ENCODE peak calls at places on chromosomes 2 and 18, in six cellular contexts. M, J, A, W, B and X are unnamed samples.
A peak's percentile ranks its signal among the peaks of the same experiment; 100 is the strongest.

GRCh38 chr2:78418041-78418440 is 607.5 kb upstream of the REG3G start:
- DNase-seq in M (no peak), J (no peak), A (no peak), W (no peak), B (no peak), X (no peak)

GRCh38 chr2:224104668-224105386 is 65.7 kb upstream of the SERPINE2 start:
- DNase-seq in M (no peak), J (no peak), A (no peak), W (no peak), B (no peak), X (no peak)

GRCh38 chr2:10305254-10305635 is 2.5 kb downstream of the HPCAL1 start:
- DNase-seq in M (no peak), J (peak; percentile 59), A (no peak), W (no peak), B (no peak), X (no peak)

GRCh38 chr2:34229998-34230397 is 630.9 kb upstream of the FAM98A start:
- DNase-seq in M (no peak), J (no peak), A (no peak), W (no peak), B (no peak), X (no peak)

GRCh38 chr18:50629148-50629631 is 69.3 kb downstream of the MAPK4 start:
- DNase-seq in M (no peak), J (no peak), A (no peak), W (no peak), B (no peak), X (no peak)

GRCh38 chr2:36731941-36732700 is 35.6 kb downstream of the VIT start:
- DNase-seq in M (no peak), J (no peak), A (no peak), W (no peak), B (peak; percentile 80), X (no peak)

GRCh38 chr18:44637210-44638051 is 43.3 kb upstream of the SETBP1 start:
- DNase-seq in M (no peak), J (no peak), A (no peak), W (no peak), B (no peak), X (no peak)

GRCh38 chr2:3705808-3706207 is 2.4 kb downstream of the DCDC2C start:
- DNase-seq in M (no peak), J (no peak), A (no peak), W (no peak), B (no peak), X (no peak)

GRCh38 chr2:65788556-65788955 is 356.2 kb upstream of the SPRED2 start:
- DNase-seq in M (no peak), J (no peak), A (no peak), W (no peak), B (no peak), X (no peak)

GRCh38 chr2:33343387-33343895 is 133.0 kb upstream of the RASGRP3 start:
- DNase-seq in M (no peak), J (no peak), A (no peak), W (no peak), B (no peak), X (no peak)

GRCh38 chr2:214107731-214108130 is 303.1 kb upstream of the VWC2L start:
- DNase-seq in M (no peak), J (no peak), A (no peak), W (no peak), B (no peak), X (no peak)

GRCh38 chr18:48828201-48828580 is 122.6 kb downstream of the SMAD7 start:
- DNase-seq in M (no peak), J (no peak), A (no peak), W (no peak), B (no peak), X (no peak)

GRCh38 chr2:234595829-234596228 is 98.9 kb upstream of the ARL4C start:
- DNase-seq in M (no peak), J (no peak), A (no peak), W (no peak), B (no peak), X (no peak)

GRCh38 chr2:240926516-240927389 is 20.6 kb downstream of the CROCC2 start:
- DNase-seq in M (peak; percentile 28), J (no peak), A (peak; percentile 50), W (peak; percentile 9), B (no peak), X (no peak)

GRCh38 chr18:43274526-43274925 is 2.8 kb downstream of the SYT4 start:
- DNase-seq in M (no peak), J (no peak), A (no peak), W (no peak), B (no peak), X (no peak)

DNA sequence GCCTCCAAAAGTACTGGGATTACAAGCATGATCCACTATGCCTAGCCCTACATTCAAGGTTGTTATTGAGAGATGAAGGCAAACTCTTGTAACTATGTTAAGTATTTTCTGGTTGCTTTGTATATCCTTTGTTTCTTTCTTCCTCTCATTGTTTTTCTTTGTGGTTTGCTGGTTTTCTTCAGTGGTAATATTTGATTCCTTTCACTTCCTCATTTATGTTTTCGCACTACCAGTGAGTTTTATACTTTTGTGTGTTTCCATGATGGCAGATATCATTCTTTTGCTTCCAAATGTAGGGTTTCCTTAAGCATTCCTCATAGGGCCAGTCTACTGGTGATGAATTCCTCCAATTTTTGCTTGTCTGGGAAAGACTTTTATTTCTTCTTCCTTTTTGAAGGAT is 90.2 kb downstream of the NCK2 start:
- DNase-seq in M (no peak), J (peak; percentile 58), A (no peak), W (no peak), B (no peak), X (no peak)
- H3K4me3 ChIP-seq in M (no peak overlapping the region), J (no peak overlapping the region), A (no peak overlapping the region), W (no peak overlapping the region), B (no peak overlapping the region), X (no peak overlapping the region)

DNA sequence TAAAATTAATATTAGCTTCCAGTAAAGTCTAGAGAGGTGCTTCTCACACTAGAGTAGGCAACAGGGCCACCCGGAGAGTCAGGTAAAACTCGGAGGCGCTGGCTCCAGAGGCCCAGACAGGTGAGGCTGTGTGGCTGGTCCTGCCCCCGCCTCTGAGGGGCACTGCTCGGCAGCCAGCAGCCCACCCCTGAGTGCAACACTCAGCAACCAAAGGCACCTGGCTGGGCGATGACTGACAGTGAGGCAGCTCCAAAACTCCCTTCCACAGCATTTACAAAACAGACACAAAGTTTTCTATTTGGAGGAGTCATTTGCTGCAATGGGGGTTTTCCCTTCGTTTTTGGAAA is 138.8 kb upstream of the ID2 start:
- DNase-seq in M (peak; percentile 15), J (no peak), A (no peak), W (no peak), B (no peak), X (no peak)
- H3K4me3 ChIP-seq in M (no peak overlapping the region), J (no peak overlapping the region), A (no peak overlapping the region), W (peak overlapping the region; percentile 18), B (no peak overlapping the region), X (no peak overlapping the region)

DNA sequence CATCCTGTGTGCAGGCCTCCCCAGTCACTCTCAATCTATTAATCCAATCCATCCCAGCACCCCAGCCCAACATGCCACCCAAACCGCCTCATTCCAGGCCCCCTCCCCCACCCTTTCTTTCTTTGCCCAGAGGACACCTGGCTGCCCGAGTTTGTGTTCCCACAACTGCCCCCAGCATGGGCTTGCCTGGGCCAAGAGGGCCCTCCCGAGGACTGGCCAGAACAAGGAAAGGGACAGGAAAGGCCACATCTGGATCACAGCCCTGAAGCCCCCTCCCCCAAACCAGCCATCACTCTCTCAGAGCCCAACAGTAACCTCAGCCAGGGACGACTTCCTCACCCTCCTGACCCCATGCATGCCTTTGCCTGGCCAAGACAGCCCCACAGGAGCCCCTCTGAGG is 1.2 kb downstream of the TNS1 start:
- DNase-seq in M (no peak), J (no peak), A (no peak), W (no peak), B (no peak), X (no peak)
- H3K4me3 ChIP-seq in M (peak overlapping the region; percentile 58), J (no peak overlapping the region), A (peak overlapping the region; percentile 53), W (no peak overlapping the region), B (peak overlapping the region; percentile 80), X (peak overlapping the region; percentile 53)

DNA sequence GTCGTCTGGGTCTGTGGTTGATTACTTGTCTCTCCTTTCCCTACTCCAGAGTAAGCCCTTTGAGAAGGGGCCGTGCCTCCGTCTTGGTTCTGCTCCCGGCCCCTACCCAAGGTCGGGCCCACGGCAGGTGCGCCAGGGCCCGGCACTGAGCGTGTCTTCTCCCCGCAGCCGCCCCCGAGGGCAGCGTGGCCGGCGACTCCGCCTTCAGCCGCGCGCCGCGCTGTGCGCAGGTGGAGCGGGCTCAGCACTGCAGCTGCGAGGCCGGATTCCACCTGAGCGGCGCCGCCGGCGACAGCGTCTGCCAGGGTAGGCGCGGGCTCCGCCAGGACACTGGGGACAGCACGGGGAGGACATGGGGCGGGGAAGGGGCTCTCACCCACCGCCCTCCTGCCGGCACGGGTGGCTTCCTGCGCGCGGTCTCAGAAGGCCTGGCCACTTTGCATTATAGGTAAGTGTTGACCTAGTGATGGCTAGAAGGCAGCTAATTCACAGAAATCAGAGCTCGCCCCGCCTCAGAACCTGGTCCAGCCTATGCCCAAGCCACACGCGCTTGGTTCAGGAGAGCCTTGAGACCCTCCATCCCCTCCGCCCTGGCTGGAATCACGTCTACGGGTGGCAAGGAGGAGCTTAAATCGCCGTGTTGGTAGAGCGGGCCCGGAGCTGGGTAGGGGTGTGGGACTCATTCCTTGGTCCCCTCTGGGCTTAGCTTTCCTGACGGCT is 43.5 kb downstream of the FBLN7 start:
- DNase-seq in M (no peak), J (no peak), A (no peak), W (peak; percentile 53), B (no peak), X (no peak)
- H3K4me3 ChIP-seq in M (peak overlapping the region; percentile 33), J (no peak overlapping the region), A (no peak overlapping the region), W (peak overlapping the region; percentile 71), B (no peak overlapping the region), X (no peak overlapping the region)

GRCh38 chr2:201126308-201127127 is 10.6 kb downstream of the CFLAR start:
- DNase-seq in M (no peak), J (no peak), A (no peak), W (no peak), B (no peak), X (no peak)
- H3K4me3 ChIP-seq in M (peak overlapping the region; percentile 88), J (peak overlapping the region; percentile 29), A (peak overlapping the region; percentile 34), W (peak overlapping the region; percentile 62), B (no peak overlapping the region), X (peak overlapping the region; percentile 34)

GRCh38 chr2:85900366-85900765 is 11.6 kb upstream of the ST3GAL5 start:
- DNase-seq in M (no peak), J (no peak), A (no peak), W (no peak), B (no peak), X (no peak)
- H3K4me3 ChIP-seq in M (no peak overlapping the region), J (no peak overlapping the region), A (no peak overlapping the region), W (no peak overlapping the region), B (no peak overlapping the region), X (no peak overlapping the region)